ENCODE peak calls at places on chromosomes 5 and 9, in seven cellular contexts. F, H, J, G, D, U and C are unnamed samples.

GRCh38 chr9:136345281-136346156 is 18.0 kb downstream of the DNLZ start:
- DNase-seq in F (peak), H (no peak), J (no peak), G (no peak), D (peak), U (peak), C (no peak)

GRCh38 chr9:86079421-86080111 is 19.8 kb downstream of the GOLM1 start:
- DNase-seq in F (no peak), H (no peak), J (no peak), G (no peak), D (no peak), U (no peak), C (no peak)

GRCh38 chr5:131671994-131672655 is 37.1 kb upstream of the RAPGEF6 start:
- DNase-seq in F (no peak), H (no peak), J (no peak), G (no peak), D (no peak), U (peak), C (no peak)

GRCh38 chr9:4066120-4066519 is 233.7 kb downstream of the GLIS3 start:
- DNase-seq in F (no peak), H (no peak), J (no peak), G (no peak), D (no peak), U (peak), C (no peak)

GRCh38 chr5:127959152-127959764 is 124.3 kb upstream of the SLC12A2 start:
- DNase-seq in F (no peak), H (no peak), J (no peak), G (no peak), D (no peak), U (peak), C (no peak)

GRCh38 chr9:35771943-35772342 is 17.9 kb upstream of the MSMP start:
- DNase-seq in F (no peak), H (no peak), J (no peak), G (no peak), D (no peak), U (no peak), C (no peak)

GRCh38 chr5:76610196-76610595 is 13.0 kb downstream of the F2RL2 start:
- DNase-seq in F (no peak), H (no peak), J (no peak), G (no peak), D (no peak), U (no peak), C (no peak)

GRCh38 chr5:428219-428618 is 14.8 kb upstream of the EXOC3 start:
- DNase-seq in F (no peak), H (no peak), J (no peak), G (no peak), D (no peak), U (no peak), C (no peak)

GRCh38 chr9:116234091-116234490 is 80.5 kb downstream of the PAPPA start:
- DNase-seq in F (no peak), H (no peak), J (no peak), G (no peak), D (no peak), U (peak), C (no peak)

GRCh38 chr5:116573617-116574431 is 799 bp downstream of the SEMA6A start:
- DNase-seq in F (no peak), H (no peak), J (peak), G (no peak), D (peak), U (peak), C (peak)

GRCh38 chr5:35009059-35009458 is 38.7 kb downstream of the AGXT2 start:
- DNase-seq in F (no peak), H (no peak), J (no peak), G (no peak), D (no peak), U (no peak), C (no peak)

GRCh38 chr5:180208435-180209081 is 453 bp downstream of the RASGEF1C start:
- DNase-seq in F (peak), H (no peak), J (no peak), G (no peak), D (peak), U (no peak), C (no peak)

GRCh38 chr5:62969409-62970120 is 390.9 kb downstream of the LRRC70 start:
- DNase-seq in F (no peak), H (no peak), J (no peak), G (no peak), D (no peak), U (peak), C (no peak)

GRCh38 chr5:122870219-122870856 is 24.9 kb downstream of the SNX24 start:
- DNase-seq in F (no peak), H (no peak), J (no peak), G (no peak), D (no peak), U (peak), C (no peak)

GRCh38 chr9:86176468-86176867 is 77.1 kb upstream of the GOLM1 start:
- DNase-seq in F (no peak), H (no peak), J (no peak), G (no peak), D (no peak), U (no peak), C (no peak)

GRCh38 chr5:39755986-39756385 is 331.2 kb upstream of the DAB2 start:
- DNase-seq in F (no peak), H (no peak), J (no peak), G (no peak), D (no peak), U (peak), C (no peak)

GRCh38 chr5:36607838-36608783 is 1.7 kb downstream of the SLC1A3 start:
- DNase-seq in F (no peak), H (no peak), J (no peak), G (no peak), D (no peak), U (peak), C (no peak)

GRCh38 chr5:140855772-140856674 is at the start of gene PCDHA10:
- DNase-seq in F (peak), H (no peak), J (no peak), G (peak), D (no peak), U (no peak), C (no peak)

GRCh38 chr9:123946257-123946855 is 16.4 kb upstream of the DENND1A start:
- DNase-seq in F (no peak), H (no peak), J (no peak), G (no peak), D (no peak), U (no peak), C (no peak)

GRCh38 chr5:149903441-149903840 is 41.2 kb downstream of the PDE6A start:
- DNase-seq in F (no peak), H (no peak), J (no peak), G (no peak), D (no peak), U (no peak), C (no peak)

GRCh38 chr5:149907828-149908227 is 36.8 kb downstream of the PDE6A start:
- DNase-seq in F (no peak), H (no peak), J (no peak), G (no peak), D (no peak), U (no peak), C (no peak)

GRCh38 chr5:149902177-149902576 is 42.4 kb downstream of the PDE6A start:
- DNase-seq in F (no peak), H (no peak), J (no peak), G (no peak), D (no peak), U (no peak), C (no peak)

GRCh38 chr5:149904293-149904886 is 40.2 kb downstream of the PDE6A start:
- DNase-seq in F (no peak), H (no peak), J (no peak), G (no peak), D (no peak), U (peak), C (no peak)

GRCh38 chr5:149904977-149905376 is 39.6 kb downstream of the PDE6A start:
- DNase-seq in F (no peak), H (no peak), J (no peak), G (no peak), D (no peak), U (no peak), C (no peak)
- TF ChIP-seq CTCF in F (no peak), H (no peak), J (no peak), G (no peak), D (no peak), U (no peak), C (no peak)

GRCh38 chr9:95025213-95026170 is 292.0 kb downstream of the FANCC start:
- DNase-seq in F (no peak), H (no peak), J (no peak), G (no peak), D (no peak), U (peak), C (no peak)
- TF ChIP-seq CTCF in F (no peak), H (no peak), J (no peak), G (no peak), D (peak), U (peak), C (no peak)

DNA sequence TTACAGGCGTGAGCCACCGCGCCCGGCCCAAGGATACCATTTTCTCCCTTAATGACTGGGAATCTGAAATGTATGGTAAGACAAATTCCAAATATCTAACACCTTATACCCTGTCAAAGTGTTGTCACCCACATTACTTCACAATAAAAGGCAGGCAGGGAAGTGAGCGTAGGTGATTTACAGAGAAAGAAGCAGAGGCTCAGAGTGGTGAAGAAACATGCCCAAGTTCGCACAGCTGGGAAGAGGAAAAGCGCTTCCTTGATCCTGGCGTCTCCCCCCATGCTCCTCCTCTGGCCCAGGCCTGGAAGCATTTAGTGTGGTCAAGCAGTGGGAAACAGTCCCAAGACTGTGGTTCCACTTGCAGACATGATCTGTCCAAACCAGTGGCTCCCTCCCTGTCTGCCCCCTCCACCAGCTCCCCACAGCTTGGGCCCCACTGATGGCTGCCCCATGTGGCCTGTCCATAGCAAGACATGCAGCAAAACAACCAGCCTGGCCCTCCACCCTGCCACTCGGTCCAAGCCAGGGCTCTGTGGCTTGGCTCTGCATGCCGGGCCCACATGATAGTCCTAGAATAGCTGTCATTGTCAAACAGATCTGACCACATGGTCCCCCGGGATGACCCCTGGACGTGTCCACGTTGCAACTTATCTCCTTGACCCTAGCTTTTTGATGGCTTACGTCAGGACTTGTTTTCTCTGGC is 107.2 kb downstream of the TTLL11 start:
- DNase-seq in F (no peak), H (no peak), J (no peak), G (no peak), D (no peak), U (no peak), C (no peak)
- TF ChIP-seq CTCF in F (peak), H (no peak), J (no peak), G (peak), D (no peak), U (peak), C (no peak)

GRCh38 chr5:129358069-129358468 is 102.0 kb upstream of the ADAMTS19 start:
- DNase-seq in F (no peak), H (no peak), J (no peak), G (no peak), D (no peak), U (no peak), C (no peak)

GRCh38 chr5:129356846-129357245 is 103.3 kb upstream of the ADAMTS19 start:
- DNase-seq in F (no peak), H (no peak), J (no peak), G (no peak), D (no peak), U (no peak), C (no peak)

GRCh38 chr5:129363991-129364390 is 96.1 kb upstream of the ADAMTS19 start:
- DNase-seq in F (no peak), H (no peak), J (no peak), G (no peak), D (no peak), U (no peak), C (no peak)

GRCh38 chr5:129359450-129359849 is 100.6 kb upstream of the ADAMTS19 start:
- DNase-seq in F (no peak), H (no peak), J (no peak), G (no peak), D (no peak), U (no peak), C (no peak)

GRCh38 chr5:129361441-129362025 is 98.6 kb upstream of the ADAMTS19 start:
- DNase-seq in F (no peak), H (no peak), J (no peak), G (peak), D (no peak), U (peak), C (no peak)
- TF ChIP-seq CTCF in F (peak), H (no peak), J (peak), G (peak), D (peak), U (peak), C (no peak)

DNA sequence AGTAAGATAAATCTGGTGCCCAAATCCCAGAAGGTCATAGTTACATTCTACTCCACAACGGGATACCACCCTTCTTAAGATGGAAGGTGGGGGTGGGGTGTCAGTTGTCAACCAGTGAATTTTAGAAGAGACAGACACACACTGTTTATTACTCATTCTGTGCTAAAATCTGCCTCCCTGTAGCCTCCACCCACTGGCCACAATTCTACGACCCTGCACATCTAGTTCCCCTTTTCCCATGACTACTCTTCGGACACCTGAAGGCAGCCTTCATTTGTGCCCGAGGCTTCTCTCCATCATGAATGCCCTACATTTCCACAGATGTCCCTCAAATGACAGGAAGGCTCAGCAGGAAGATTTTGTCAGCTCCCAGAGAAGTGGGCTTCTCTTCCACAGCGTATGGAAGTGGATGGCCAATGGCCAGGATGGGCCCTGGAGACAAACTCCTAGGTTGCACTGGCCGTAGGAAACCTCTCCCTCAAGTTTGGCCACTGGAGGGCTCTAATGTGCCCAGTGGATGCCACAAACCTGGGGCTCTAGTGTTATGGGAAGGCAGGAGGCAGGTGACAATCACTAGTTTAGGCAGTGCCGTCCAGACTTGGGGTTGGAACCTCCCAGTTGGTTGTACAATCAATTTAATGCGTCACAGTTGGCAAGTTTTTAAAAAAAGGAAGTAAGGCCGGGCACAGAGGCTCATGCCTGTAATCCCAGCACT is 46.6 kb downstream of the PTPN3 start:
- DNase-seq in F (peak), H (no peak), J (no peak), G (no peak), D (no peak), U (no peak), C (no peak)
- TF ChIP-seq CTCF in F (peak), H (no peak), J (no peak), G (peak), D (no peak), U (peak), C (no peak)

DNA sequence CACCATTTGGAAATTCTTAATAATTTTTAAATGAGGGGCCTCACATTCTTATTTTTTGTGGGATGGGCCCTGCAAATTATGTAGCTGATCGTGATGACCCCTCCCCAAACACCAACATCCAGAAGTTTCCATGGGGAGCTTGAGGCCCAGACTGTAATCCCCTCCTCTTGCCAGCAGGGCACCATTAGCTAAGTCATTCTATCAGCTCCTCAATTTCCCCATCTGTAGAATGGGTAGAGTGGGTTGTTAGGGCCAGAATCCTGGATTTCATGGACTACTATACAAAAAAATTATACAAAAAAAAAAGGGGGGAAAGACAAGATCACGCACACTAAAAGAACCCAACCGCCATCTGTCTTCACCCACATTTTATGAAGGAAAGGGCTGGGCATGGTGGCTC is 38.4 kb downstream of the SHB start:
- DNase-seq in F (no peak), H (no peak), J (no peak), G (no peak), D (no peak), U (no peak), C (no peak)
- TF ChIP-seq CTCF in F (peak), H (no peak), J (no peak), G (no peak), D (peak), U (peak), C (no peak)

GRCh38 chr9:121718501-121718900 is 67.1 kb downstream of the DAB2IP start:
- DNase-seq in F (no peak), H (no peak), J (no peak), G (no peak), D (no peak), U (no peak), C (no peak)

GRCh38 chr9:121718063-121718462 is 66.6 kb downstream of the DAB2IP start:
- DNase-seq in F (no peak), H (no peak), J (no peak), G (no peak), D (no peak), U (no peak), C (no peak)

GRCh38 chr9:121721770-121722169 is 70.3 kb downstream of the DAB2IP start:
- DNase-seq in F (no peak), H (no peak), J (no peak), G (no peak), D (no peak), U (no peak), C (no peak)

GRCh38 chr9:121720311-121720991 is 69.0 kb downstream of the DAB2IP start:
- DNase-seq in F (no peak), H (no peak), J (no peak), G (no peak), D (no peak), U (no peak), C (no peak)

GRCh38 chr9:121720992-121721350 is 69.5 kb downstream of the DAB2IP start:
- DNase-seq in F (no peak), H (no peak), J (no peak), G (peak), D (no peak), U (no peak), C (no peak)
- TF ChIP-seq CTCF in F (peak), H (no peak), J (no peak), G (peak), D (no peak), U (peak), C (no peak)